ENCODE peak calls at places on chromosome 3, in nine cellular contexts. W, V, T, B, A, C, Y, I and L are unnamed samples.

GRCh38 chr3:138717348-138717747 is 108.8 kb downstream of the FAIM start:
- DNase-seq in T (no peak), W (no peak), V (no peak), Y (no peak), I (no peak), C (no peak), B (no peak), A (no peak), L (no peak)

GRCh38 chr3:125087768-125088391 is 32.1 kb upstream of the HEG1 start:
- DNase-seq in I (no peak), V (peak), B (no peak), T (no peak), W (peak), C (no peak), Y (peak), A (peak), L (no peak)

GRCh38 chr3:46716461-46717441 is 918 bp downstream of the PRSS50 start:
- DNase-seq in Y (no peak), C (no peak), A (no peak), B (no peak), W (no peak), T (no peak), V (no peak), I (peak), L (no peak)

GRCh38 chr3:149235599-149236424 is 14.2 kb upstream of the CP start:
- DNase-seq in B (no peak), W (no peak), T (no peak), V (no peak), Y (no peak), C (no peak), I (no peak), A (no peak), L (no peak)

GRCh38 chr3:107590786-107591185 is 68.0 kb downstream of the BBX start:
- DNase-seq in V (no peak), B (no peak), T (no peak), W (no peak), A (no peak), Y (no peak), I (no peak), C (no peak), L (no peak)

GRCh38 chr3:28521663-28522062 is 173.0 kb upstream of the AZI2 start:
- DNase-seq in W (no peak), C (no peak), Y (no peak), T (no peak), V (no peak), I (no peak), B (no peak), A (no peak), L (no peak)

GRCh38 chr3:49295489-49296058 is 18.5 kb upstream of the C3orf62 start:
- DNase-seq in V (peak), C (peak), B (peak), Y (peak), T (peak), I (peak), A (peak), W (no peak), L (no peak)

GRCh38 chr3:73068419-73068818 is 7.0 kb downstream of the EBLN2 start:
- DNase-seq in T (no peak), C (no peak), W (no peak), V (no peak), I (no peak), Y (no peak), B (no peak), A (no peak), L (no peak)

GRCh38 chr3:128329491-128330300 is 137.0 kb downstream of the DNAJB8 start:
- DNase-seq in W (no peak), A (no peak), T (no peak), Y (no peak), B (no peak), C (no peak), V (no peak), I (no peak), L (no peak)